ENCODE peak calls at places on chromosome 17, in seven cellular contexts. T is lung; M is mucosa of descending colon; X is stimulated activated CD4-positive, alpha-beta T cell treated with anti-CD3 and anti-CD28 coated beads, Interleukin-1b, Interleukin-23, amount 100 ng/mL, for 1 hour; F is GM23248; L is ACHN; K is brain microvascular endothelial cell. I is an unnamed sample.

GRCh38 chr17:83113792-83114191 is 34.4 kb downstream of the METRNL start:
- DNase-seq in M (no peak), L (no peak), T (no peak), K (no peak), F (no peak), X (no peak), I (no peak)

GRCh38 chr17:30958187-30958586 is 12.7 kb upstream of the RNF135 start:
- DNase-seq in M (no peak), F (peak), L (no peak), X (no peak), T (no peak), K (no peak), I (no peak)

GRCh38 chr17:16273499-16273898 is 56.5 kb downstream of the PIGL start:
- DNase-seq in K (peak), X (no peak), F (peak), L (no peak), M (no peak), T (no peak), I (no peak)

GRCh38 chr17:36627101-36627500 is 25.7 kb downstream of the MRM1 start:
- DNase-seq in F (no peak), T (no peak), M (no peak), K (no peak), L (no peak), X (no peak), I (no peak)

GRCh38 chr17:45092932-45093430 is 31.9 kb downstream of the NMT1 start:
- DNase-seq in X (no peak), F (peak), L (peak), K (peak), T (peak), M (peak), I (no peak)

GRCh38 chr17:7922499-7923289 is 6.6 kb upstream of the RNF227 start:
- DNase-seq in L (peak), K (peak), X (peak), M (peak), T (peak), F (peak), I (peak)

GRCh38 chr17:47729486-47729885 is 3.5 kb upstream of the TBX21 start:
- DNase-seq in X (no peak), F (no peak), T (no peak), K (no peak), M (no peak), L (no peak), I (no peak)

GRCh38 chr17:81453712-81454111 is 58.5 kb downstream of the BAHCC1 start:
- DNase-seq in X (no peak), K (no peak), T (no peak), L (no peak), M (no peak), F (no peak), I (no peak)

GRCh38 chr17:76667786-76668453 is 24.4 kb upstream of the ST6GALNAC1 start:
- DNase-seq in K (no peak), X (no peak), F (no peak), M (no peak), T (no peak), L (no peak), I (no peak)

GRCh38 chr17:29074488-29074887 is 31.5 kb downstream of the PIPOX start:
- DNase-seq in K (no peak), F (no peak), L (no peak), T (no peak), M (peak), X (no peak), I (no peak)

GRCh38 chr17:57739402-57740224 is 5.5 kb downstream of the CCDC182 start:
- DNase-seq in F (peak), M (no peak), X (no peak), T (no peak), K (no peak), L (peak), I (no peak)

GRCh38 chr17:71398706-71399620 is 721.9 kb upstream of the SOX9 start:
- DNase-seq in L (no peak), T (no peak), M (no peak), X (no peak), F (no peak), K (no peak), I (no peak)

GRCh38 chr17:42287305-42288077 is 807 bp upstream of the STAT5A start:
- DNase-seq in X (no peak), M (peak), F (peak), L (no peak), K (no peak), T (no peak), I (no peak)

I was measured in activated T-helper 1 cell treated with Interleukin-2 at 50 U/mL for 16 hours.